ENCODE peak calls at places on chromosomes 5 and 9, in eight cellular contexts. F, P, E, Z, C, N, U and L are unnamed samples.
A peak's percentile ranks its signal among the peaks of the same experiment; 100 is the strongest.

GRCh38 chr9:16102154-16102553 is 549.3 kb downstream of the CCDC171 start:
- DNase-seq in U (no peak), Z (no peak), P (no peak), C (no peak), E (no peak), F (no peak), N (no peak), L (no peak)

GRCh38 chr5:150345716-150346115 is 11.8 kb upstream of the TCOF1 start:
- DNase-seq in F (no peak), U (no peak), Z (no peak), E (no peak), P (no peak), C (no peak), N (no peak), L (no peak)

GRCh38 chr9:119050281-119050680 is 319.0 kb downstream of the BRINP1 start:
- DNase-seq in U (no peak), P (no peak), E (no peak), F (no peak), Z (no peak), C (no peak), N (no peak), L (no peak)

GRCh38 chr9:129887210-129888084 is 52.2 kb downstream of the USP20 start:
- DNase-seq in E (peak; percentile 42), N (peak; percentile 84), C (peak; percentile 59), F (no peak), P (peak; percentile 90), Z (peak; percentile 66), U (peak; percentile 62), L (peak; percentile 70)

GRCh38 chr9:23380821-23381220 is 445.2 kb downstream of the ELAVL2 start:
- DNase-seq in C (no peak), F (no peak), N (no peak), P (no peak), U (no peak), E (no peak), Z (no peak), L (no peak)

GRCh38 chr9:133278161-133279131 is 3.4 kb upstream of the ABO start:
- DNase-seq in F (no peak), N (no peak), Z (no peak), U (no peak), C (no peak), E (no peak), P (no peak), L (no peak)

GRCh38 chr5:150069619-150070276 is 16.6 kb downstream of the CSF1R start:
- DNase-seq in U (no peak), C (no peak), F (no peak), N (no peak), Z (no peak), E (no peak), P (no peak), L (no peak)

GRCh38 chr5:92805446-92805845 is 775.6 kb downstream of the NR2F1-AS1 start:
- DNase-seq in N (no peak), C (no peak), Z (no peak), F (no peak), U (no peak), E (no peak), P (no peak), L (no peak)

GRCh38 chr5:154157483-154158378 is 32.8 kb upstream of the GALNT10 start:
- DNase-seq in E (no peak), N (no peak), P (no peak), Z (no peak), U (no peak), C (no peak), F (no peak), L (no peak)

GRCh38 chr9:129270903-129271431 is 92.9 kb upstream of the IER5L start:
- DNase-seq in Z (no peak), P (no peak), C (no peak), F (no peak), E (no peak), N (peak; percentile 78), U (no peak), L (peak; percentile 89)

GRCh38 chr9:121598167-121599000 is 53.0 kb upstream of the DAB2IP start:
- DNase-seq in Z (no peak), N (peak; percentile 60), E (peak; percentile 17), F (peak; percentile 86), U (no peak), P (no peak), C (no peak), L (peak; percentile 80)

GRCh38 chr5:141420855-141421488 is at the start of gene PCDHGA11:
- DNase-seq in P (no peak), F (peak; percentile 66), N (peak; percentile 82), Z (no peak), U (no peak), E (no peak), C (no peak), L (peak; percentile 69)

GRCh38 chr5:19370655-19371386 is 617.2 kb downstream of the CDH18 start:
- DNase-seq in F (no peak), C (no peak), E (no peak), Z (no peak), U (no peak), N (no peak), P (no peak), L (no peak)

GRCh38 chr9:127955294-127956015 is 17.8 kb upstream of the DPM2 start:
- DNase-seq in Z (peak; percentile 86), C (peak; percentile 81), E (peak; percentile 99), F (peak; percentile 45), N (no peak), U (peak; percentile 80), P (peak; percentile 69), L (no peak)

GRCh38 chr5:54398191-54398590 is 57.3 kb upstream of the HSPB3 start:
- DNase-seq in P (no peak), U (no peak), C (no peak), N (no peak), E (no peak), Z (no peak), F (no peak), L (no peak)

GRCh38 chr5:45189042-45189441 is 380.3 kb downstream of the MRPS30 start:
- DNase-seq in Z (no peak), E (no peak), U (no peak), N (no peak), P (no peak), C (no peak), F (no peak), L (no peak)

GRCh38 chr5:134592141-134592746 is 40.4 kb downstream of the SAR1B start:
- DNase-seq in C (no peak), N (peak; percentile 32), U (no peak), Z (no peak), E (peak; percentile 24), F (no peak), P (no peak), L (peak; percentile 41)

GRCh38 chr5:17951392-17952169 is 317.3 kb downstream of the TAF11L14 start:
- DNase-seq in E (no peak), C (no peak), P (no peak), Z (no peak), U (no peak), N (no peak), F (no peak), L (no peak)

GRCh38 chr5:133894143-133894542 is 74.3 kb downstream of the C5orf15 start:
- DNase-seq in N (no peak), Z (no peak), U (no peak), E (no peak), F (no peak), C (no peak), P (no peak), L (no peak)

GRCh38 chr5:145510324-145510723 is 324.8 kb downstream of the PRELID2 start:
- DNase-seq in P (no peak), C (no peak), U (no peak), F (no peak), N (peak; percentile 81), Z (no peak), E (no peak), L (peak; percentile 79)

GRCh38 chr5:56814963-56815656 is at the start of gene MAP3K1:
- DNase-seq in C (peak; percentile 73), E (peak; percentile 91), P (peak; percentile 78), Z (peak; percentile 48), N (peak; percentile 74), F (peak; percentile 80), U (peak; percentile 66), L (peak; percentile 65)

GRCh38 chr9:100186356-100186755 is 87.3 kb downstream of the INVS start:
- DNase-seq in N (no peak), C (no peak), Z (no peak), P (no peak), F (no peak), E (no peak), U (no peak), L (no peak)

GRCh38 chr9:131611586-131611985 is 66.3 kb downstream of the PRRT1B start:
- DNase-seq in F (no peak), C (no peak), P (no peak), E (no peak), U (no peak), N (no peak), Z (no peak), L (no peak)

GRCh38 chr9:135061441-135061840 is 26.0 kb upstream of the OLFM1 start:
- DNase-seq in C (no peak), N (no peak), F (no peak), E (no peak), U (no peak), P (no peak), Z (no peak), L (no peak)

GRCh38 chr9:96241391-96241809 is 60.6 kb downstream of the HSD17B3 start:
- DNase-seq in U (peak; percentile 37), F (no peak), P (no peak), Z (no peak), C (peak; percentile 15), E (peak; percentile 18), N (no peak), L (no peak)

GRCh38 chr9:32742296-32742695 is 41.0 kb upstream of the TMEM215 start:
- DNase-seq in U (no peak), Z (no peak), E (no peak), C (no peak), F (no peak), N (peak; percentile 7), P (no peak), L (no peak)

GRCh38 chr5:116626272-116626723 is 51.7 kb upstream of the SEMA6A start:
- DNase-seq in U (no peak), C (no peak), E (peak; percentile 10), P (no peak), Z (no peak), F (peak; percentile 31), N (peak; percentile 90), L (peak; percentile 90)

GRCh38 chr5:146082798-146083197 is 22.6 kb downstream of the PLAC8L1 start:
- DNase-seq in N (no peak), P (no peak), U (no peak), C (no peak), F (no peak), E (no peak), Z (no peak), L (no peak)

GRCh38 chr9:33781736-33782135 is 13.6 kb upstream of the PRSS3 start:
- DNase-seq in U (no peak), N (no peak), P (no peak), E (no peak), C (no peak), F (no peak), Z (no peak), L (no peak)

GRCh38 chr5:9351535-9351934 is 194.3 kb downstream of the SEMA5A start:
- DNase-seq in N (peak; percentile 66), P (no peak), C (no peak), E (no peak), U (no peak), F (no peak), Z (no peak), L (no peak)

GRCh38 chr9:87422999-87423398 is 74.7 kb upstream of the DAPK1 start:
- DNase-seq in U (no peak), F (no peak), E (no peak), C (no peak), P (no peak), N (peak; percentile 16), Z (no peak), L (no peak)

GRCh38 chr9:124308606-124309310 is 51.0 kb downstream of the NEK6 start:
- DNase-seq in F (no peak), N (no peak), Z (no peak), U (no peak), P (no peak), C (no peak), E (no peak), L (no peak)

GRCh38 chr5:78538240-78538850 is 110.2 kb downstream of the LHFPL2 start:
- DNase-seq in E (no peak), U (no peak), F (no peak), N (no peak), P (no peak), Z (no peak), C (no peak), L (no peak)

GRCh38 chr5:1516615-1517601 is 6.9 kb downstream of the LPCAT1 start:
- DNase-seq in F (no peak), E (no peak), P (no peak), N (peak; percentile 67), Z (no peak), C (no peak), U (no peak), L (peak; percentile 51)